ENCODE peak calls at places on chromosomes 11 and 22, in nine cellular contexts. K is T-helper 2 cell; A is activated CD8-positive, alpha-beta memory T cell treated with anti-CD3 and anti-CD28 coated beads, Interleukin-2, amount 50 U/mL, for 4 hours; D is HS-27A; U is HAP-1; B is stimulated activated CD8-positive, alpha-beta memory T cell treated with anti-CD3 and anti-CD28 coated beads, Interleukin-2, amount 100 ng/mL, for 1 hour; T is COR-L47; Z is A549; C is stimulated activated CD4-positive, alpha-beta T cell treated with anti-CD3 and anti-CD28 coated beads, Interleukin-15, amount 100 ng/mL, for 48 hours. G is an unnamed sample.

GRCh38 chr22:45322873-45323525 is 13.3 kb downstream of the FAM118A start:
- DNase-seq in C (no peak), D (no peak), B (no peak), K (no peak), T (no peak), A (no peak), Z (no peak), U (no peak), G (no peak)

GRCh38 chr11:19441752-19442553 is 201.2 kb upstream of the E2F8 start:
- DNase-seq in C (peak; percentile 64), D (peak; percentile 94), K (no peak), U (no peak), A (no peak), Z (peak; percentile 77), T (no peak), B (no peak), G (no peak)

GRCh38 chr11:69210660-69211035 is 54.9 kb downstream of the SMIM38 start:
- DNase-seq in U (no peak), T (no peak), K (no peak), A (no peak), B (no peak), Z (no peak), D (no peak), C (no peak), G (no peak)

GRCh38 chr11:69860244-69860643 is 41.0 kb upstream of the FGF3 start:
- DNase-seq in C (no peak), A (no peak), T (no peak), B (no peak), U (no peak), Z (no peak), K (no peak), D (no peak), G (no peak)

GRCh38 chr11:78798567-78799170 is 224.0 kb upstream of the NARS2 start:
- DNase-seq in C (peak; percentile 15), U (peak; percentile 85), B (no peak), D (no peak), A (no peak), K (no peak), T (peak; percentile 57), Z (peak; percentile 52), G (peak; percentile 45)

GRCh38 chr11:117696489-117696888 is 100.5 kb downstream of the DSCAML1 start:
- DNase-seq in B (no peak), C (no peak), U (no peak), Z (no peak), D (no peak), A (no peak), K (no peak), T (peak; percentile 88), G (peak; percentile 76)

GRCh38 chr22:37243402-37244113 is 511 bp downstream of the RAC2 start:
- DNase-seq in U (no peak), K (no peak), T (no peak), A (no peak), Z (no peak), D (no peak), B (no peak), C (no peak), G (no peak)

GRCh38 chr22:32203181-32204105 is 1.4 kb downstream of the RFPL2 start:
- DNase-seq in Z (peak; percentile 3), K (no peak), T (no peak), B (no peak), C (no peak), A (no peak), U (no peak), D (no peak), G (no peak)

GRCh38 chr11:75767228-75767572 is 1.4 kb upstream of the DGAT2 start:
- DNase-seq in T (no peak), U (no peak), Z (no peak), K (no peak), D (no peak), C (no peak), A (no peak), B (no peak), G (no peak)

GRCh38 chr22:26124991-26125725 is 44.1 kb upstream of the SEZ6L start:
- DNase-seq in Z (no peak), K (no peak), B (no peak), D (no peak), C (no peak), U (no peak), T (no peak), A (no peak), G (peak; percentile 27)

GRCh38 chr11:71979094-71979493 is 19.6 kb upstream of the IL18BP start:
- DNase-seq in B (no peak), D (no peak), A (no peak), K (no peak), T (no peak), Z (no peak), U (no peak), C (no peak), G (no peak)

GRCh38 chr11:113895367-113896155 is 9.0 kb upstream of the HTR3B start:
- DNase-seq in T (no peak), K (no peak), A (no peak), Z (no peak), U (peak; percentile 44), C (no peak), B (no peak), D (no peak), G (peak; percentile 48)

GRCh38 chr11:89163686-89164085 is 14.0 kb upstream of the TYR start:
- DNase-seq in Z (no peak), K (no peak), U (no peak), C (no peak), B (no peak), A (no peak), T (no peak), D (no peak), G (no peak)

GRCh38 chr11:14643697-14644395 is at the start of gene PDE3B:
- DNase-seq in Z (peak; percentile 83), C (peak; percentile 63), A (peak; percentile 73), K (peak; percentile 59), T (peak; percentile 69), U (peak; percentile 92), B (no peak), D (no peak), G (peak; percentile 88)

GRCh38 chr11:100876826-100877545 is 189.9 kb downstream of the ARHGAP42 start:
- DNase-seq in D (peak; percentile 71), Z (peak; percentile 27), K (no peak), C (no peak), T (no peak), A (no peak), U (no peak), B (no peak), G (no peak)

GRCh38 chr11:130865091-130865771 is 51.0 kb downstream of the SNX19 start:
- DNase-seq in B (no peak), K (no peak), U (no peak), C (no peak), D (no peak), A (no peak), T (no peak), Z (no peak), G (no peak)

GRCh38 chr11:17026487-17027082 is 12.4 kb upstream of the PLEKHA7 start:
- DNase-seq in D (no peak), U (no peak), T (no peak), B (no peak), C (no peak), Z (no peak), A (no peak), K (no peak), G (no peak)

GRCh38 chr11:60970369-60970774 is 1.1 kb upstream of the CD6 start:
- DNase-seq in A (peak; percentile 86), Z (peak; percentile 38), B (peak; percentile 63), K (peak; percentile 76), C (peak; percentile 75), U (peak; percentile 71), T (peak; percentile 35), D (no peak), G (peak; percentile 15)

GRCh38 chr11:118818130-118818529 is 27.2 kb upstream of the DDX6 start:
- DNase-seq in T (no peak), B (no peak), A (no peak), C (no peak), Z (no peak), D (no peak), U (no peak), K (no peak), G (no peak)

GRCh38 chr11:66335531-66336233 is 552 bp downstream of the RIN1 start:
- DNase-seq in C (no peak), D (no peak), A (no peak), T (no peak), B (no peak), U (no peak), Z (no peak), K (no peak), G (no peak)

GRCh38 chr11:111327908-111328624 is 29.7 kb downstream of the POU2AF3 start:
- DNase-seq in Z (no peak), A (no peak), U (no peak), D (no peak), C (no peak), T (no peak), K (no peak), B (no peak), G (no peak)

GRCh38 chr11:17543574-17544180 is 539 bp downstream of the USH1C start:
- DNase-seq in A (peak; percentile 2), T (no peak), D (no peak), C (no peak), K (no peak), Z (no peak), B (no peak), U (no peak), G (no peak)

GRCh38 chr11:109426442-109426841 is 4.5 kb downstream of the C11orf87 start:
- DNase-seq in B (no peak), Z (peak; percentile 2), D (no peak), U (no peak), C (no peak), A (no peak), K (no peak), T (peak; percentile 4), G (peak; percentile 28)

GRCh38 chr22:38104084-38104483 is 6.4 kb downstream of the BAIAP2L2 start:
- DNase-seq in Z (peak; percentile 50), U (peak; percentile 40), A (no peak), T (no peak), C (no peak), K (no peak), B (no peak), D (no peak), G (no peak)

GRCh38 chr11:15118431-15118830 is 3.7 kb downstream of the INSC start:
- DNase-seq in A (no peak), Z (no peak), U (no peak), D (no peak), B (no peak), C (no peak), T (no peak), K (no peak), G (no peak)

GRCh38 chr11:19963697-19964340 is 196.5 kb downstream of the DBX1 start:
- DNase-seq in B (no peak), T (no peak), A (no peak), Z (no peak), C (no peak), U (no peak), D (no peak), K (no peak), G (no peak)

GRCh38 chr11:35529971-35530495 is 4.6 kb upstream of the PAMR1 start:
- DNase-seq in Z (no peak), C (no peak), A (no peak), K (no peak), B (no peak), U (no peak), T (no peak), D (no peak), G (no peak)

GRCh38 chr11:118092907-118093571 is 6.3 kb upstream of the SMIM35 start:
- DNase-seq in K (no peak), Z (no peak), B (no peak), T (no peak), C (no peak), A (no peak), D (no peak), U (no peak), G (no peak)

GRCh38 chr11:45658292-45658991 is 7.0 kb downstream of the CHST1 start:
- DNase-seq in T (no peak), U (no peak), A (no peak), D (no peak), Z (no peak), B (no peak), C (no peak), K (no peak), G (no peak)

GRCh38 chr11:124656759-124657627 is 16.5 kb downstream of the SIAE start:
- DNase-seq in U (no peak), K (no peak), D (no peak), B (no peak), C (no peak), T (no peak), Z (no peak), A (no peak), G (peak; percentile 58)

GRCh38 chr11:101949846-101950245 is 33.5 kb upstream of the ANGPTL5 start:
- DNase-seq in Z (no peak), B (no peak), K (no peak), D (no peak), U (no peak), C (no peak), A (no peak), T (no peak), G (no peak)